ENCODE peak calls at places on chromosomes 12 and 14, in six cellular contexts. Z is A549, T is stomach, S is esophagus muscularis mucosa, R is sigmoid colon, P is suprapubic skin. A is an unnamed sample.

GRCh38 chr14:69137456-69138188 is 15.3 kb downstream of the DCAF5 start:
- DNase-seq in Z (no peak), R (no peak), S (no peak), T (no peak), P (no peak), A (no peak)

GRCh38 chr14:37594916-37595808 is at the start of the genes FOXA1 and TTC6:
- DNase-seq in Z (peak; percentile 83), R (no peak), T (peak; percentile 83), P (no peak), S (no peak), A (no peak)

GRCh38 chr12:92408072-92408900 is 262.6 kb upstream of the BTG1 start:
- DNase-seq in Z (peak; percentile 65), S (no peak), R (no peak), T (peak; percentile 31), P (no peak), A (no peak)

GRCh38 chr12:11836282-11836963 is 186.9 kb downstream of the ETV6 start:
- DNase-seq in P (no peak), R (no peak), T (peak; percentile 50), S (no peak), Z (no peak), A (no peak)

GRCh38 chr12:68477906-68478305 is 132.8 kb upstream of the RAP1B start:
- DNase-seq in R (no peak), T (no peak), P (no peak), S (no peak), Z (no peak), A (no peak)

GRCh38 chr14:60133487-60133886 is 31.7 kb downstream of the DHRS7 start:
- DNase-seq in P (no peak), T (no peak), R (no peak), Z (no peak), S (no peak), A (no peak)

GRCh38 chr12:118190266-118190665 is 54.3 kb downstream of the PEBP1 start:
- DNase-seq in S (no peak), T (no peak), R (no peak), P (no peak), Z (no peak), A (no peak)

GRCh38 chr14:89000007-89000942 is 175.8 kb downstream of the TTC8 start:
- DNase-seq in R (no peak), T (peak; percentile 47), P (no peak), S (no peak), Z (peak; percentile 96), A (no peak)

GRCh38 chr14:93132472-93133065 is 16.8 kb upstream of the ITPK1 start:
- DNase-seq in P (no peak), S (no peak), Z (peak; percentile 57), T (peak; percentile 63), R (no peak), A (no peak)

GRCh38 chr14:105255021-105255507 is 6.7 kb downstream of the BTBD6 start:
- DNase-seq in R (no peak), P (no peak), Z (no peak), S (no peak), T (no peak), A (no peak)

GRCh38 chr12:79897617-79898016 is 37.3 kb downstream of the PPP1R12A start:
- DNase-seq in P (no peak), T (no peak), R (no peak), Z (peak; percentile 55), S (no peak), A (no peak)

GRCh38 chr14:100421756-100422470 is 98.8 kb downstream of the SLC25A47 start:
- DNase-seq in S (no peak), P (no peak), T (no peak), R (peak; percentile 34), Z (no peak), A (no peak)

GRCh38 chr14:25049559-25050493 is at the start of gene STXBP6:
- DNase-seq in P (no peak), T (peak; percentile 77), S (no peak), R (peak; percentile 89), Z (peak; percentile 35), A (peak; percentile 53)

GRCh38 chr14:60736494-60736893 is 1.9 kb downstream of the MNAT1 start:
- DNase-seq in P (no peak), S (no peak), T (no peak), Z (peak; percentile 18), R (no peak), A (no peak)

GRCh38 chr14:21699551-21699950 is 25.9 kb upstream of the OR4E1 start:
- DNase-seq in P (no peak), T (no peak), Z (no peak), S (no peak), R (no peak), A (no peak)

GRCh38 chr14:24556756-24557155 is 19.3 kb downstream of the CTSG start:
- DNase-seq in T (no peak), Z (no peak), R (no peak), P (no peak), S (no peak), A (no peak)

GRCh38 chr14:56247495-56248087 is 129.4 kb downstream of the PELI2 start:
- DNase-seq in P (no peak), T (no peak), S (no peak), R (no peak), Z (peak; percentile 19), A (no peak)

GRCh38 chr12:3991798-3992580 is 118.8 kb upstream of the PARP11 start:
- DNase-seq in T (no peak), P (no peak), Z (no peak), R (no peak), S (no peak), A (no peak)

GRCh38 chr14:92513204-92513965 is at the start of gene RIN3:
- DNase-seq in R (peak; percentile 81), T (no peak), P (peak; percentile 82), S (no peak), Z (peak; percentile 59), A (no peak)

GRCh38 chr12:49706351-49707126 is 666 bp downstream of the FMNL3 start:
- DNase-seq in P (peak; percentile 80), Z (no peak), T (peak; percentile 26), S (no peak), R (peak; percentile 75), A (peak; percentile 21)

GRCh38 chr12:85697003-85697402 is 139.2 kb downstream of the RASSF9 start:
- DNase-seq in R (no peak), S (no peak), Z (no peak), T (no peak), P (no peak), A (no peak)

GRCh38 chr14:104342435-104343293 is 204.3 kb downstream of the KIF26A start:
- DNase-seq in S (no peak), R (peak; percentile 40), T (peak; percentile 21), P (peak; percentile 76), Z (no peak), A (no peak)

GRCh38 chr14:101520621-101521305 is 40.5 kb upstream of the DIO3 start:
- DNase-seq in S (no peak), P (no peak), T (no peak), Z (no peak), R (peak; percentile 72), A (peak; percentile 72)

GRCh38 chr12:131087991-131088700 is 134.4 kb downstream of the ADGRD1 start:
- DNase-seq in S (no peak), Z (no peak), R (peak; percentile 55), P (peak; percentile 72), T (peak; percentile 20), A (peak; percentile 9)

GRCh38 chr12:47249719-47250506 is 170.2 kb upstream of the AMIGO2 start:
- DNase-seq in S (no peak), P (no peak), R (no peak), Z (peak; percentile 49), T (no peak), A (no peak)
- TF ChIP-seq EP300 in S (no peak), P (no peak), R (no peak), Z (no peak), T (no peak), A (no peak)

DNA sequence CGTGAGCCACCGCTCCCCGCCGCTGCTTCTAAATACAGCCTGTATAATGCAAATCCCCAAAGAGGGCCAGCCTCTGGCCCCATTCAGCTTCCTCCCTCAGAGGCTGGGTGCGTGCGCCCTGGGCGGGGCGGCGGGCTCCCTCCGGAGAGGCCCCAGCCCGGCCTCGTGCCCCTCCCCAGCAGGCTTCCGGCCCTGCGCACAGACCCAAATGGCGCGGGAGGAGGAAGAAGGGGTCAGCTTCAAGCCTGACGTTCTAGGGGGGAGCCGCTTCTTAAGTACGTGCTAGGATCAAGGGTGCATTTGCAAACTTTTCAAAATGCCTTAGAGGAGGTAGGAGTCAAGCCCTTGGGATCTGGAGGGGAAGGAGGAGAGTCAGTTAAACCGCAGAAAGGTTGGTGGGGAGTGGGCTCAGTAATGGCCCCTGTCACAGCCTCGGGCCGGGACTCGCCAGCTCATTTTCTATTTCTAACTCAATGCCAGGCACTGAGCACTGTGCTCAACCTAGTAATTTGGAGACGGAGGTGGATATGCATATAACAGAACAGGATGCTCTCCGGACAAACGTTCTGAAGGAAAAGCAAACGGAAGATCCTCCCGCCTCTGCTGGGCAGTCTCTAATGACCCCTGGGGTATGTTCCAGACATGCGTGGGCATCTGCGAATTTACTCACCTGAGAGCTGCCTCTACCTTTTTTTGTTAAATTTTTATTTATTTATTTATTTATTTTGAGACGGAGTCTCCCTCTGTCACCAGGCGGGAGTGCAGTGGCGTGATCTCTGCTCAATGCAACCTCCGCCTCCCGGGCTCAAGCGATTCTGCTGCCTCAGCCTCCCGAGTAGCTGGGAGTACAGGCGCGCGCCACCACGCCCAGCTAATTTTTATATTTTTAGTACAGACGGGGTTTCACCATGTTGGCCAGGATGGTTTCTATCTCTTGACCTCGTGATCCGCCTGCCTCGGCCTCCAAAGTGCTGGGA is 32.3 kb downstream of the NINJ2 start:
- DNase-seq in T (peak; percentile 72), S (no peak), R (peak; percentile 76), Z (no peak), P (no peak), A (no peak)
- H3K27ac ChIP-seq in T (peak overlapping the region; percentile 90), S (peak overlapping the region; percentile 73), R (peak overlapping the region; percentile 35), Z (peak overlapping the region; percentile 97), P (peak overlapping the region; percentile 77), A (peak overlapping the region; percentile 74)

DNA sequence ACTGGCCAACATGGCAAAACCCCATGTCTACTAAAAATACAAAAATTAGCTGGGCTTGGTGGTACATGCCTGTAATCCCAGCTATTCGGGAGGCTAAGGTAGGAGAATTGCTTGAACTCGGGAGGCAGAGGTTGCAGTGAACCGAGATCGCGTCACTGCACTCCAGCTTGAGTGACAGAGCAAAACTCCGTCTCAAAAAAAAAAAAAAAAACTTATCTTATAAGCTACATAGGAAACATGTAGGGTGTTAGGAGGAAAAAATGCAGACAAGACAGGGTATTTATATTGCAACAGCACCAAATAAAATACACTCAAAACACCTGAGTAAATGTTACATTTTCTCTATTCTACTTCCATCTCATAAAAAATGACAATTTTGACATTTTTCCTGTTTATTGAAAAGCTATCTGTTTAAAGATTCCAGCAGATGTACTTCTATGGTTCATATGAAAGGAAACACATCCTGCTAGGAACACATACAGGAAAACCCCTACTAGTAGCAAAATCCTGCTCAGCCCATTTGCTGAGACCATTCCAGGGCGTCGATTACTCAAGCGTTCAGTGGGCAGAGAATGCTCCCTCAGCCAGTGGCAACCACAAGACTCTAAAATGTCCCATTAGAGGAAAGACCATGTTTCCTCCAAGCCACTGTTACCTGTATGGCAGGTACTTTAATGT is 19.7 kb downstream of the CORO1C start:
- DNase-seq in P (no peak), Z (no peak), R (no peak), S (no peak), T (no peak), A (no peak)
- H3K4me1 ChIP-seq in P (peaks cover 42% of the 10 kb centered on the region), Z (peaks cover 43% of the 10 kb centered on the region), R (no peaks in the 10 kb centered on the region), S (peaks cover 96% of the 10 kb centered on the region), T (peaks cover 52% of the 10 kb centered on the region), A (peaks cover 16% of the 10 kb centered on the region)

DNA sequence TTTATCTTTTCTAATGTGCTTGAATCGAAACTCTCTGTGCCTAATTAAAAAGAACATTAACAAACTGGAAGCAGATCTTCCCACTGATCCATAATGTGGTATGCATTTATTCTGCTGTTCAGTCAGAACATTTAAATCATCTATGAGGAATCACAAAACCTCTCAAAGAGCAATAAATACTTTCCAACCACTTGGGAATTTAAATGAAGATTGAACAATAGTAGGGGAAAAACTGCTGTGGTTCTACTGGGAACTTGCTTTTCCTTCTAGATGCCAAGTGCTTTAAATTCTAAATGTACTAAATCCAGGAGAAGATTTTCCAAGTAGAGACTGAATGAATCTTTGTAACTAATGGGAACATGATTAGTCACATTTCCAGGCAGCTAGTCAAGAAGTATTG is 12.3 kb upstream of the CHPT1 start:
- DNase-seq in Z (no peak), T (no peak), P (no peak), R (no peak), S (no peak), A (no peak)
- TF ChIP-seq EP300 in Z (no peak), T (no peak), P (no peak), R (no peak), S (no peak), A (no peak)

A was measured in tibial nerve.